ENCODE peak calls at places on chromosomes 11 and 22, in four cellular contexts. G is T-helper 2 cell; N is activated CD4-positive, alpha-beta T cell treated with anti-CD3 and anti-CD28 coated beads for 4 hours; Y is ovary. K is an unnamed sample.

GRCh38 chr22:47690166-47690565 is 927.7 kb downstream of the TBC1D22A start:
- DNase-seq in G (no peak), N (no peak), Y (no peak), K (no peak)

GRCh38 chr11:128891912-128892398 is 799 bp downstream of the KCNJ5 start:
- DNase-seq in G (no peak), N (no peak), Y (peak; percentile 52), K (no peak)

GRCh38 chr11:12744831-12745502 is 70.7 kb downstream of the TEAD1 start:
- DNase-seq in G (no peak), N (no peak), Y (no peak), K (no peak)

GRCh38 chr11:114133548-114134329 is 74.2 kb downstream of the ZBTB16 start:
- DNase-seq in G (no peak), N (no peak), Y (no peak), K (no peak)

GRCh38 chr11:19597876-19598275 is 114.8 kb upstream of the NAV2 start:
- DNase-seq in G (no peak), N (no peak), Y (no peak), K (no peak)

GRCh38 chr22:35578836-35579575 is 38.1 kb downstream of the MB start:
- DNase-seq in G (no peak), N (no peak), Y (no peak), K (no peak)

GRCh38 chr22:45552580-45553332 is 50.1 kb downstream of the FBLN1 start:
- DNase-seq in G (no peak), N (no peak), Y (peak; percentile 85), K (no peak)

GRCh38 chr22:27456696-27457503 is 344.7 kb downstream of the MN1 start:
- DNase-seq in G (no peak), N (no peak), Y (no peak), K (no peak)

GRCh38 chr11:19276859-19277808 is 36.4 kb upstream of the E2F8 start:
- DNase-seq in G (no peak), N (no peak), Y (no peak), K (no peak)

GRCh38 chr11:33257897-33258630 is 883 bp downstream of the HIPK3 start:
- DNase-seq in G (peak; percentile 38), N (peak; percentile 60), Y (peak; percentile 90), K (peak; percentile 48)

GRCh38 chr11:40746282-40746681 is 713.2 kb downstream of the LRRC4C start:
- DNase-seq in G (no peak), N (no peak), Y (no peak), K (no peak)

GRCh38 chr11:113023986-113024385 is 62.8 kb downstream of the NCAM1 start:
- DNase-seq in G (no peak), N (no peak), Y (no peak), K (no peak)

GRCh38 chr11:17770048-17770652 is 35.6 kb downstream of the KCNC1 start:
- DNase-seq in G (no peak), N (no peak), Y (no peak), K (no peak)

GRCh38 chr22:38927033-38927789 is 30.2 kb upstream of the APOBEC3A start:
- DNase-seq in G (no peak), N (peak; percentile 47), Y (peak; percentile 72), K (peak; percentile 85)

GRCh38 chr11:69012092-69013008 is 696 bp downstream of the MRGPRF start:
- DNase-seq in G (no peak), N (no peak), Y (peak; percentile 59), K (no peak)

GRCh38 chr11:31657091-31657490 is 147.5 kb downstream of the ELP4 start:
- DNase-seq in G (no peak), N (no peak), Y (no peak), K (no peak)

GRCh38 chr22:28819253-28820096 is 19.1 kb upstream of the XBP1 start:
- DNase-seq in G (no peak), N (no peak), Y (no peak), K (no peak)

GRCh38 chr11:118226781-118227180 is 2.0 kb upstream of the JAML start:
- DNase-seq in G (no peak), N (no peak), Y (no peak), K (no peak)

GRCh38 chr11:125069796-125070195 is 6.7 kb downstream of the SLC37A2 start:
- DNase-seq in G (no peak), N (no peak), Y (no peak), K (no peak)

GRCh38 chr11:63854696-63855095 is 15.8 kb downstream of the MARK2 start:
- DNase-seq in G (no peak), N (no peak), Y (no peak), K (no peak)

GRCh38 chr11:126751242-126751641 is 249.3 kb downstream of the KIRREL3 start:
- DNase-seq in G (no peak), N (no peak), Y (no peak), K (no peak)

GRCh38 chr22:31816750-31817149 is 62.9 kb downstream of the DEPDC5 start:
- DNase-seq in G (no peak), N (no peak), Y (no peak), K (no peak)

GRCh38 chr22:22720201-22720723 is 75.8 kb downstream of the GGTLC2 start:
- DNase-seq in G (no peak), N (peak; percentile 26), Y (no peak), K (no peak)

K was measured in anterior cingulate cortex.